ENCODE peak calls at places on chromosomes 3 and 15, in four cellular contexts. N, Y, C and J are unnamed samples.

GRCh38 chr3:83715307-83715706 is 1243.5 kb upstream of the CADM2 start:
- DNase-seq in C (no peak), Y (no peak), N (no peak), J (no peak)

GRCh38 chr3:191414286-191414685 is 46.7 kb upstream of the PYDC2 start:
- DNase-seq in C (no peak), Y (no peak), N (no peak), J (no peak)

GRCh38 chr15:81061490-81062235 is 60.9 kb downstream of the TLNRD1 start:
- DNase-seq in N (no peak), C (no peak), Y (no peak), J (no peak)

GRCh38 chr3:41710646-41711388 is 251.1 kb downstream of the ULK4 start:
- DNase-seq in C (no peak), Y (no peak), N (no peak), J (no peak)

GRCh38 chr3:188362405-188362831 is 208.5 kb downstream of the LPP start:
- DNase-seq in C (no peak), Y (no peak), N (no peak), J (no peak)

GRCh38 chr3:177852408-177852807 is 655.1 kb upstream of the TBL1XR1 start:
- DNase-seq in Y (no peak), N (no peak), C (no peak), J (no peak)

GRCh38 chr3:190429681-190430080 is 20.0 kb downstream of the TMEM207 start:
- DNase-seq in N (no peak), C (no peak), Y (no peak), J (no peak)

GRCh38 chr15:29822100-29822684 is at the start of gene TJP1:
- DNase-seq in N (peak), Y (peak), C (peak), J (peak)

GRCh38 chr3:140006331-140006730 is 71.3 kb downstream of the CLSTN2 start:
- DNase-seq in C (no peak), Y (no peak), N (no peak), J (no peak)

GRCh38 chr15:68822818-68823217 is 2.1 kb upstream of the ANP32A start:
- DNase-seq in Y (no peak), C (no peak), N (no peak), J (no peak)

GRCh38 chr3:149717391-149718056 is 34.8 kb downstream of the COMMD2 start:
- DNase-seq in Y (peak), N (peak), C (peak), J (peak)

GRCh38 chr15:76954744-76955143 is 23.2 kb downstream of the RCN2 start:
- DNase-seq in N (no peak), C (no peak), Y (no peak), J (no peak)

GRCh38 chr15:84400017-84400740 is 164.6 kb downstream of the GOLGA6L4 start:
- DNase-seq in N (no peak), C (no peak), Y (no peak), J (peak)

GRCh38 chr3:125024817-125025216 is 31.0 kb downstream of the HEG1 start:
- DNase-seq in C (no peak), Y (peak), N (no peak), J (no peak)

GRCh38 chr3:72818092-72818721 is 30.0 kb downstream of the SHQ1 start:
- DNase-seq in Y (no peak), C (no peak), N (peak), J (no peak)

GRCh38 chr15:62901916-62902554 is 140.5 kb upstream of the TPM1 start:
- DNase-seq in C (no peak), N (no peak), Y (no peak), J (no peak)

GRCh38 chr15:88375234-88375926 is 91.8 kb downstream of the MRPL46 start:
- DNase-seq in N (no peak), Y (no peak), C (no peak), J (no peak)

GRCh38 chr3:43478380-43478779 is 143.4 kb downstream of the ANO10 start:
- DNase-seq in N (no peak), C (no peak), Y (no peak), J (no peak)

GRCh38 chr3:163730684-163731083 is 1347.6 kb downstream of the SI start:
- DNase-seq in Y (no peak), N (no peak), C (no peak), J (no peak)

GRCh38 chr3:59300727-59301134 is 250.9 kb upstream of the CFAP20DC start:
- DNase-seq in C (no peak), Y (no peak), N (no peak), J (no peak)

DNA sequence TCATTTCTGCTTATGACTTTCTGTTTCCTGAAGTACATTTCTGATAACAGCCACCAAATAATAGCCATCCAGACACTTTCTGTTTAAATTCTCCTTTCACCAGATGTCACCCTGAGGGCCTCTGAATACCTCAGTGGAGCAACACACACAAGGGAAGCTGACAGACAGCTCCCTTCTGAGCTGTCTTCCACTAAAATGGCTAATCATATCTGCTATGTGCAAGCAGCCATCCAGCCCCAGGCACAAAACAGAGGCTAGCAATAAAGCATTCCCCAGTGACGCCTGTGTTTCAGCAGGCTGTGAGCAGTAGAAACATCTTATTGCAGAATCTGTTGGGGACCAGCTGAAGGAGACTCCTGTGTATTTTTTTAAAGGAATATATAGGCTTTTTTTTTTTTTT is 666.5 kb upstream of the UBE2E2 start:
- DNase-seq in N (peak), C (no peak), Y (no peak), J (no peak)
- TF ChIP-seq EP300 in N (no peak), C (no peak), Y (no peak), J (no peak)

DNA sequence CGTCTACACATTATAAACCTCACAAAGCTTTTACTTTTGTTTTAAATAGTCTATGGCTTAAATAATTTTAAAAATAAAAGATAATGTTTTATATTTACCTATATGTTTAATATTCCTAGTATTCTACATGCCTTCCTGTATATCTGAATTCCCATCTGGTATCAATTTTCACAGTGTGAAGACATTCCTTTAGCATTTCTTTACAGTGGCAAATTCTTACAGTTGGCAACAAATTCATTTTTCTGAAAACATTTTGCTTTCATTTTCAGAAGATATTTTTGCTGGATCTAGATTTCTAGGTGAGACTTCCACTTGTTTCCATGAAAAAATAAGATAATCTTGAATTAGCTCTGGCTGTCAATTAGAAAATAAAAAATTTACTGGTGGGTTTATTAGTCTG is 471.4 kb upstream of the NAALADL2 start:
- DNase-seq in Y (no peak), C (no peak), N (no peak), J (no peak)
- H3K4me3 ChIP-seq in Y (no peak), C (no peak), N (no peak), J (no peak)

DNA sequence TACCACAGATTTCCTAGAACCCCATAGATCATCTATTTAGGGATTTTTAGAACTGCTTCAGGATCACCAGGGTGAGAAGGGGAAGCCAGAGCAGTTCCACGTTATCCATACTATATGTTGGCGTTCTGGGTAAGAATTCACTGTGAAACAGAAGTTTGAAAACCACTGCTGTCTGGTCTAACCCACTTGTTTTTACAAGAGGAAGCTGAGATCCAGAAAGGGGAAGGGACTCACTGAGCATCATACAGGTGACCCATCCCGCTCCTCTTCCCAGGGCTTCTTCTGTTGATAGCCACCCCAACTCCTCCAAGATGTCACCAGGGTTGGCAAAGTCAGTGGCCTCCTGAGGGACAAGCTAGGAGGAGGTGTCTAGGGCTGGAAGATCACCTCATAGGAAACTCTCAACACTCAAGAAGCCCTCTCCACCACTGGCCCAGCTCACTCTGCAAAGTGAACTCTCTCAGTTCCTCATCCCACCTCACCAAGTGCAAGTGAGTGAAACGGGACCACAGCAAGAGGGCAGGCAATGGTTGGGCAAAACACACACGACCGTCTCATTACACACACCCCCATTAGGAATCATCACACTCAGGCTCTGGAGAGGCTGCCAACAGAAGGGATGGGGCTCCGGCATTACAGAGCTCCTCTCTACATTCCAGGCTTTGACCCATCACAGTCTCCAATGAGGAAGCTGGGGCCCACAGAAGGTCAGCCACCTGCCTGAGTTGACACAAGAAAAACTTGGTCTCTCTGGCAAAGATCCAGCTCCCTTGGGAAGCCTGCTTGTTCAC is 1.8 kb downstream of the DAPK2 start:
- DNase-seq in C (no peak), Y (peak), N (no peak), J (no peak)
- TF ChIP-seq EP300 in C (no peak), Y (no peak), N (no peak), J (no peak)

GRCh38 chr3:157078131-157078835 is 81.7 kb downstream of the CCNL1 start:
- DNase-seq in Y (no peak), C (no peak), N (no peak), J (no peak)
- H3K4me3 ChIP-seq in Y (no peak), C (no peak), N (no peak), J (no peak)

DNA sequence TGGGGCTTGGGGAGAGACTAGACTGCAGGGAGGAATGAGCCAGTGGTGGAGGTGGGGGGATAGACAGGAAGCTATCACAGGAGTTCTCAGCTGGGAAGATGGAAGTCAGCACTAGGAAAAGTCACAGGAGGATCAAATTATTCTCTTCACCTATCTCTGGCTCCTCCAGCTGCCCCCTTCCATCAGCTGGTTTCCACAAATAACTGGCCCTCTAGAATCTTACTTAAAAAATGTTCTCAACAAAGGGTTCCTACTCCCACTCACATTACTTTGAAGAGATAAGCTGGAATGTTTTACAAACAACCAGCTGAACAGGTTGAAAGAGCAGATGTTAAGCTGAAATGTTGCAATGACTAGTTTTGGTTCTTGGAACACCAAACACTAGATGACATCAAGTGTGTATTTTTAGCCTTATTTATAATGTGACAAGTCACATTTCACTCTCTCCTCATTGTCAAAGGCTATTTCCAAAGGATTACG is 102.7 kb upstream of the AADACL2 start:
- DNase-seq in Y (no peak), N (no peak), C (no peak), J (no peak)
- TF ChIP-seq EP300 in Y (no peak), N (no peak), C (no peak), J (no peak)